ENCODE peak calls at places on chromosomes 11 and 22, in ten cellular contexts. T is endothelial cell of umbilical vein; Y is tibial nerve; J is CD8-positive, alpha-beta T cell; K is PC-3; I is lower lobe of right lung; G is left ventricle myocardium inferior; L is SJCRH30; R is osteoblast; B is sigmoid colon. D is an unnamed sample.

GRCh38 chr11:128929468-128929867 is 13.2 kb downstream of the TP53AIP1 start:
- DNase-seq in G (no peak), I (no peak), B (no peak), R (peak), Y (no peak), L (peak), K (no peak), J (no peak), T (no peak), D (no peak)

GRCh38 chr11:34653851-34654490 is 33.1 kb downstream of the EHF start:
- DNase-seq in J (no peak), K (peak), I (peak), L (no peak), T (no peak), B (no peak), G (no peak), R (peak), Y (no peak), D (no peak)

GRCh38 chr11:74697722-74698121 is 33.5 kb downstream of the CHRDL2 start:
- DNase-seq in T (no peak), I (no peak), B (no peak), J (no peak), L (no peak), K (no peak), G (no peak), R (no peak), Y (no peak), D (no peak)

GRCh38 chr11:92843455-92843854 is 126.0 kb upstream of the MTNR1B start:
- DNase-seq in K (no peak), B (no peak), G (no peak), L (no peak), T (no peak), Y (no peak), I (no peak), J (no peak), R (no peak), D (no peak)

GRCh38 chr11:2699185-2699530 is 636 bp downstream of the KCNQ1OT1 start:
- DNase-seq in Y (peak), L (no peak), B (no peak), J (no peak), K (peak), R (peak), I (peak), G (peak), T (peak), D (peak)

GRCh38 chr22:44661659-44662569 is 40.1 kb upstream of the PRR5 start:
- DNase-seq in R (no peak), I (peak), Y (no peak), G (no peak), T (no peak), K (no peak), J (no peak), B (peak), L (no peak), D (no peak)

GRCh38 chr11:44774131-44774530 is 47.4 kb downstream of the TSPAN18 start:
- DNase-seq in J (no peak), B (peak), R (no peak), K (no peak), T (peak), Y (peak), G (peak), I (no peak), L (peak), D (no peak)

GRCh38 chr22:25193548-25193947 is 6.1 kb upstream of the CRYBB3 start:
- DNase-seq in R (peak), G (no peak), I (no peak), J (no peak), B (no peak), L (no peak), K (no peak), T (no peak), Y (no peak), D (no peak)

GRCh38 chr22:50471197-50471847 is 3.5 kb downstream of the SBF1 start:
- DNase-seq in T (no peak), R (no peak), K (no peak), I (no peak), J (no peak), Y (no peak), G (no peak), L (no peak), B (no peak), D (no peak)

GRCh38 chr22:25364736-25365241 is 145.3 kb downstream of the CRYBB2 start:
- DNase-seq in B (peak), G (no peak), R (peak), K (no peak), I (peak), T (no peak), Y (no peak), J (no peak), L (no peak), D (no peak)

GRCh38 chr22:46450931-46451660 is 86.3 kb downstream of the CELSR1 start:
- DNase-seq in Y (no peak), J (no peak), G (no peak), T (no peak), K (peak), R (no peak), L (no peak), I (no peak), B (no peak), D (no peak)

GRCh38 chr22:37820350-37820749 is 2.8 kb upstream of the GALR3 start:
- DNase-seq in R (peak), Y (no peak), J (no peak), I (no peak), B (no peak), G (no peak), L (no peak), K (no peak), T (no peak), D (no peak)

GRCh38 chr11:2095542-2095941 is 43.6 kb downstream of the IGF2 start:
- DNase-seq in Y (no peak), R (no peak), L (no peak), J (no peak), G (no peak), T (no peak), I (no peak), K (no peak), B (peak), D (no peak)

GRCh38 chr11:69854719-69855118 is 35.5 kb upstream of the FGF3 start:
- DNase-seq in L (no peak), B (no peak), Y (no peak), I (no peak), R (no peak), K (peak), G (no peak), T (no peak), J (no peak), D (no peak)

GRCh38 chr11:61028135-61028729 is 56.8 kb downstream of the CD6 start:
- DNase-seq in Y (no peak), K (peak), J (peak), B (peak), L (no peak), T (no peak), I (no peak), R (no peak), G (no peak), D (no peak)

GRCh38 chr11:11313426-11313825 is 39.6 kb downstream of the CSNK2A3 start:
- DNase-seq in B (no peak), I (peak), K (peak), G (no peak), Y (no peak), L (no peak), T (no peak), J (no peak), R (no peak), D (no peak)

GRCh38 chr11:100632970-100633452 is 54.1 kb upstream of the ARHGAP42 start:
- DNase-seq in I (peak), L (peak), Y (peak), R (peak), T (peak), J (no peak), B (peak), K (peak), G (peak), D (no peak)

GRCh38 chr11:101553891-101554292 is 29.9 kb downstream of the TRPC6 start:
- DNase-seq in R (no peak), I (no peak), K (no peak), T (no peak), L (no peak), B (no peak), G (no peak), J (no peak), Y (no peak), D (no peak)

GRCh38 chr11:83612891-83613766 is 327.0 kb upstream of the CCDC90B start:
- DNase-seq in Y (no peak), T (no peak), I (no peak), R (no peak), J (no peak), K (no peak), G (no peak), L (peak), B (no peak), D (no peak)

GRCh38 chr11:17476317-17477083 is at the start of gene ABCC8:
- DNase-seq in Y (no peak), J (no peak), K (no peak), T (no peak), B (no peak), I (no peak), G (no peak), L (no peak), R (peak), D (no peak)

GRCh38 chr11:133500936-133501335 is 31.4 kb downstream of the OPCML start:
- DNase-seq in I (no peak), K (no peak), T (no peak), L (no peak), Y (no peak), B (no peak), J (no peak), R (no peak), G (no peak), D (no peak)

GRCh38 chr11:12087075-12087775 is 23.2 kb upstream of the MICAL2 start:
- DNase-seq in B (no peak), L (no peak), G (no peak), T (peak), J (peak), K (peak), R (peak), Y (no peak), I (peak), D (no peak)

GRCh38 chr22:31244044-31244942 is 32.2 kb downstream of the LIMK2 start:
- DNase-seq in Y (no peak), I (no peak), G (no peak), T (peak), B (no peak), J (no peak), L (peak), K (peak), R (peak), D (no peak)

GRCh38 chr22:49966716-49967332 is 6.3 kb downstream of the PIM3 start:
- DNase-seq in K (no peak), G (peak), B (peak), L (peak), J (no peak), I (peak), R (peak), Y (peak), T (peak), D (no peak)

GRCh38 chr22:50308597-50308935 is 1.1 kb upstream of the PLXNB2 start:
- DNase-seq in K (no peak), J (no peak), G (peak), T (no peak), I (peak), B (peak), Y (peak), L (peak), R (peak), D (no peak)

GRCh38 chr11:121656333-121657090 is 203.7 kb upstream of the SORL1-AS1 start:
- DNase-seq in T (no peak), Y (no peak), I (no peak), B (peak), G (peak), R (no peak), K (no peak), L (peak), J (no peak), D (no peak)

GRCh38 chr22:39839917-39840510 is 53.5 kb downstream of the ENTHD1 start:
- DNase-seq in B (no peak), I (no peak), G (no peak), R (no peak), J (no peak), L (no peak), T (no peak), Y (no peak), K (no peak), D (no peak)

GRCh38 chr11:10050561-10050960 is 243.5 kb downstream of the SBF2 start:
- DNase-seq in Y (no peak), J (no peak), T (peak), I (no peak), L (no peak), G (no peak), K (peak), B (no peak), R (no peak), D (no peak)

GRCh38 chr22:17540481-17540880 is 22.8 kb upstream of the SLC25A18 start:
- DNase-seq in L (no peak), K (no peak), G (no peak), R (peak), T (no peak), I (no peak), Y (no peak), J (no peak), B (no peak), D (no peak)

GRCh38 chr11:33371049-33371448 is 113.9 kb downstream of the HIPK3 start:
- DNase-seq in R (no peak), K (no peak), T (no peak), B (no peak), Y (no peak), J (no peak), I (no peak), L (no peak), G (no peak), D (no peak)

GRCh38 chr11:68436985-68437926 is 23.3 kb upstream of the PPP6R3 start:
- DNase-seq in J (no peak), B (no peak), G (peak), L (no peak), T (peak), I (no peak), Y (no peak), K (peak), R (peak), D (no peak)

GRCh38 chr11:132064987-132065620 is 694.7 kb downstream of the NTM start:
- DNase-seq in K (peak), J (no peak), B (no peak), R (peak), I (no peak), L (peak), Y (no peak), G (no peak), T (peak), D (no peak)
- H3K27ac ChIP-seq in K (peak), J (no peak), B (no peak), R (peak), I (no peak), L (peak), Y (no peak), G (no peak), T (peak), D (no peak)

GRCh38 chr11:86717817-86718501 is 45.5 kb upstream of the ME3 start:
- DNase-seq in G (no peak), L (no peak), Y (no peak), J (no peak), K (peak), I (no peak), T (no peak), R (no peak), B (no peak), D (no peak)

GRCh38 chr11:86718553-86718952 is 46.1 kb upstream of the ME3 start:
- DNase-seq in T (no peak), J (no peak), G (no peak), R (no peak), B (no peak), I (no peak), K (no peak), Y (no peak), L (no peak), D (no peak)

GRCh38 chr11:86722041-86722440 is 49.6 kb upstream of the ME3 start:
- DNase-seq in B (no peak), K (peak), Y (no peak), L (no peak), J (no peak), T (no peak), R (no peak), I (no peak), G (no peak), D (no peak)

GRCh38 chr11:86718999-86719398 is 46.6 kb upstream of the ME3 start:
- DNase-seq in B (no peak), Y (no peak), L (no peak), I (no peak), T (no peak), G (no peak), J (no peak), K (no peak), R (no peak), D (no peak)

GRCh38 chr11:86719781-86720463 is 47.5 kb upstream of the ME3 start:
- DNase-seq in R (peak), L (no peak), B (no peak), K (peak), Y (no peak), G (no peak), T (peak), J (no peak), I (no peak), D (no peak)
- H3K27ac ChIP-seq in R (peak), L (no peak), B (no peak), K (peak), Y (no peak), G (no peak), T (peak), J (no peak), I (no peak), D (no peak)

DNA sequence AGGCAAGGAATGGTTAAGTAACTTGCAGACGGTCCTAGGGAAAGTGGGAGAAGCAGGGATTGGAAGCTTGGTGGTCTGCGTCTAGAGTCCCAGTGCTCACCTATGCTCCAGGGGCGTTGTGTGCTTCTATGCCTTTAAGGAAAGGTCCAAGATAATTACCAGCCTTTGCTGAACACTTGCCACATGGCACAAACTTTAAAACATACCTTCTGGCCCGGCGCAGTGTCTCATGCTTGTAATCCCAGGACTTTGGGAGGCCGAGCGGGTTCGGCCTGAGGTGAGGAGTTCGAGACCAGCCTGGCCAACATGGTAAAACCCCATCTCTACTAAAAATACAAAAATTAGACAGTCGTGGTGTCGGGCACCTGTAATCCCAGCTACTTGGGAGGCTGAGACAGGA is 2.3 kb downstream of the POLDIP3 start:
- DNase-seq in R (no peak), T (no peak), L (no peak), J (no peak), I (no peak), Y (no peak), K (no peak), G (no peak), B (no peak), D (no peak)
- H3K27ac ChIP-seq in R (no peak), T (no peak), L (no peak), J (no peak), I (peak), Y (peak), K (no peak), G (peak), B (peak), D (peak)

GRCh38 chr11:62538470-62539237 is 8.0 kb downstream of the AHNAK start:
- DNase-seq in T (no peak), R (peak), K (no peak), B (no peak), J (no peak), I (no peak), L (no peak), Y (no peak), G (no peak), D (no peak)

GRCh38 chr11:62534779-62535545 is 11.6 kb downstream of the AHNAK start:
- DNase-seq in K (no peak), J (no peak), T (no peak), L (no peak), Y (no peak), R (peak), G (no peak), B (no peak), I (no peak), D (no peak)

GRCh38 chr11:62536301-62536957 is 10.2 kb downstream of the AHNAK start:
- DNase-seq in L (no peak), T (no peak), G (no peak), I (no peak), R (peak), Y (no peak), K (no peak), J (no peak), B (peak), D (no peak)

GRCh38 chr11:62539238-62539925 is 7.2 kb downstream of the AHNAK start:
- DNase-seq in L (peak), Y (no peak), B (peak), K (peak), T (peak), J (peak), G (peak), R (peak), I (no peak), D (no peak)

GRCh38 chr11:62535802-62536201 is 10.8 kb downstream of the AHNAK start:
- DNase-seq in J (no peak), B (no peak), G (no peak), I (no peak), T (no peak), L (no peak), K (no peak), Y (no peak), R (peak), D (no peak)
- H3K27ac ChIP-seq in J (no peak), B (peak), G (peak), I (no peak), T (no peak), L (no peak), K (no peak), Y (no peak), R (peak), D (no peak)

GRCh38 chr11:66046901-66047300 is 2.1 kb downstream of the GAL3ST3 start:
- DNase-seq in T (no peak), B (no peak), J (no peak), R (no peak), Y (no peak), G (no peak), L (no peak), I (no peak), K (no peak), D (no peak)
- H3K27ac ChIP-seq in T (no peak), B (peak), J (no peak), R (no peak), Y (no peak), G (peak), L (no peak), I (no peak), K (no peak), D (no peak)